ENCODE peak calls at places on chromosomes 13 and 19, in four cellular contexts. S is fibroblast of mammary gland, Y is left ventricle myocardium inferior, D is nephron progenitor cell. M is an unnamed sample.

GRCh38 chr19:1474011-1474764 is 4.8 kb downstream of the C19orf25 start:
- DNase-seq in S (peak), Y (peak), D (no peak), M (no peak)

GRCh38 chr13:99425485-99426341 is 75.6 kb upstream of the TM9SF2 start:
- DNase-seq in S (no peak), Y (peak), D (no peak), M (no peak)

GRCh38 chr19:41930926-41931592 is 2.8 kb upstream of the ERFL start:
- DNase-seq in S (no peak), Y (no peak), D (no peak), M (no peak)

GRCh38 chr13:26941345-26942174 is 181.0 kb upstream of the GPR12 start:
- DNase-seq in S (peak), Y (no peak), D (no peak), M (no peak)

GRCh38 chr13:99312493-99312883 is 5.3 kb upstream of the GPR183 start:
- DNase-seq in S (peak), Y (peak), D (no peak), M (no peak)

GRCh38 chr19:2978467-2978767 is 1.1 kb downstream of the TLE6 start:
- DNase-seq in S (no peak), Y (no peak), D (no peak), M (no peak)

GRCh38 chr13:104740616-104741222 is 1674.5 kb upstream of the SLC10A2 start:
- DNase-seq in S (no peak), Y (no peak), D (no peak), M (no peak)

GRCh38 chr19:10292206-10292788 is 2.5 kb downstream of the ICAM5 start:
- DNase-seq in S (peak), Y (peak), D (peak), M (peak)

GRCh38 chr19:1538978-1539377 is 15.1 kb downstream of the PLK5 start:
- DNase-seq in S (peak), Y (no peak), D (no peak), M (no peak)

GRCh38 chr19:51697169-51697776 is 4.1 kb downstream of the SPACA6 start:
- DNase-seq in S (no peak), Y (no peak), D (no peak), M (no peak)

GRCh38 chr19:42281175-42282035 is 12.4 kb downstream of the CIC start:
- DNase-seq in S (peak), Y (peak), D (no peak), M (no peak)

GRCh38 chr13:102231486-102231885 is 170.4 kb downstream of the FGF14 start:
- DNase-seq in S (no peak), Y (no peak), D (no peak), M (no peak)

GRCh38 chr13:108643646-108644353 is 14.4 kb downstream of the MYO16 start:
- DNase-seq in S (no peak), Y (no peak), D (no peak), M (no peak)

GRCh38 chr13:93714171-93714570 is 487.6 kb downstream of the GPC6 start:
- DNase-seq in S (no peak), Y (no peak), D (no peak), M (no peak)

GRCh38 chr13:23789576-23790346 is 99.4 kb downstream of the MIPEP start:
- DNase-seq in S (peak), Y (no peak), D (no peak), M (no peak)

GRCh38 chr19:54905411-54905810 is 537 bp upstream of the NCR1 start:
- DNase-seq in S (no peak), Y (no peak), D (no peak), M (no peak)

GRCh38 chr19:13579388-13580060 is 73.2 kb upstream of the CACNA1A start:
- DNase-seq in S (peak), Y (no peak), D (no peak), M (no peak)

DNA sequence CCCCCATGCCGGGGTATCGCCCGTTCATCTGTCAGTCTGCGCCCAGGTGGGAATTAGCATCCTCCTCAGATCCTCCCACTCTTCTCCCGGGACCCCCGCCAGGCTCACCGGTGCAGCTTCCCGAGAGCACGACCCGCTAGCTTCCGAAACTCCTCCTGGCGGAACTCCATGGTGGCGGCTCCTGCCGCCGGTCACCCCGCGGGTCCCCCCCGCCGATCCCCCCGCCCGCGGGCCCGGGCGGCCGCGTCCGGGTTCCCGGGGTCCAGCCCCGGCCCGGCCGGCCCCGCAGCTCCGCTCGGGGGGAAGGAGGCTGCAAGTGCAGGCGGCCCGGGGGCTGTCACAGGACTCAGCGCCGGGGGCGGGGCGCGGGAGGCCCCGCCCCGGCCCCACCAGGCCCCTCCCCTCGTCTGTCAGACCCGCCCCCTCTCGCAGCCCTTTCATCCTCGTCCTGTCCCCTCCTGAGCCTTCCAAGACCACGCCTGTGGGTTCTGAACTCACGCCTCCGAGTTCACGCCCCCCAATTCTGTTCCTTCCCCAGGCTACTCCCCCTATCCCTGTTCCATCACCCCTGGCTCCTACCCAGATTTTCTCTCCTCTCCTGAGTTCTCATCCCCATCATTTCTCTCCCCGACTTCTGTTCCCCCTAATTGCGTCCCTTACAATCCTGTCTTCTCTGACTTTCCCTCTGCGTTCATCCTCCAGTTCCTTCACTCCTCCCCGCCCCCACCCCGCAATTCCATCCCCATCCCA is at the start of gene SLC17A7:
- DNase-seq in S (no peak), Y (peak), D (peak), M (peak)
- TF ChIP-seq CTCF in S (no peak), Y (no peak), D (no peak), M (no peak)

GRCh38 chr19:19732579-19733501 is at the start of gene ZNF14:
- DNase-seq in S (peak), Y (peak), D (peak), M (peak)
- TF ChIP-seq CTCF in S (no peak), Y (peak), D (no peak), M (no peak)

GRCh38 chr19:45848922-45849321 is 14.0 kb downstream of the SYMPK start:
- DNase-seq in S (peak), Y (no peak), D (no peak), M (no peak)
- TF ChIP-seq CTCF in S (peak), Y (peak), D (peak), M (no peak)

GRCh38 chr13:49549289-49549688 is 36.1 kb downstream of the RCBTB1 start:
- DNase-seq in S (no peak), Y (no peak), D (no peak), M (no peak)
- TF ChIP-seq CTCF in S (no peak), Y (peak), D (no peak), M (no peak)

DNA sequence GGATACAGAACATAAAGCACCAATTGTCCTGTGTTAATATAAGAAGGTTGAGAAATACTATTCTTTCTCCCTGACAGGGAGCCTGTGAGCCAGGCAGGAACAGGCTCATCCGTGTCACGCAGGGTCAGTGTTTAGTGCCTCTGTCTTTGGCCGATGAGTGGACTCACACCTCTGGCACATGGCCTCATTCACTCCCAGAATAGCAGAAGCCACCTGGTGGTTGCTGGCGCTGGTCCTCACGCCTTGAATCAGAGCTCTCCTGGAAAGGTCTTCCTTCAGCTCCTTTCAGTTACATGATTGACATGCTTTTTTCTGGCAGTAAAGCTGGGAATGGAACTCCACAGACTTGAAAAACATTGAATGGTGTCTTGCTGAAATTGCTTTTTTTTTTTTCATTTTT is 28.1 kb upstream of the SIAH3 start:
- DNase-seq in S (peak), Y (peak), D (peak), M (peak)
- TF ChIP-seq CTCF in S (peak), Y (peak), D (peak), M (peak)

DNA sequence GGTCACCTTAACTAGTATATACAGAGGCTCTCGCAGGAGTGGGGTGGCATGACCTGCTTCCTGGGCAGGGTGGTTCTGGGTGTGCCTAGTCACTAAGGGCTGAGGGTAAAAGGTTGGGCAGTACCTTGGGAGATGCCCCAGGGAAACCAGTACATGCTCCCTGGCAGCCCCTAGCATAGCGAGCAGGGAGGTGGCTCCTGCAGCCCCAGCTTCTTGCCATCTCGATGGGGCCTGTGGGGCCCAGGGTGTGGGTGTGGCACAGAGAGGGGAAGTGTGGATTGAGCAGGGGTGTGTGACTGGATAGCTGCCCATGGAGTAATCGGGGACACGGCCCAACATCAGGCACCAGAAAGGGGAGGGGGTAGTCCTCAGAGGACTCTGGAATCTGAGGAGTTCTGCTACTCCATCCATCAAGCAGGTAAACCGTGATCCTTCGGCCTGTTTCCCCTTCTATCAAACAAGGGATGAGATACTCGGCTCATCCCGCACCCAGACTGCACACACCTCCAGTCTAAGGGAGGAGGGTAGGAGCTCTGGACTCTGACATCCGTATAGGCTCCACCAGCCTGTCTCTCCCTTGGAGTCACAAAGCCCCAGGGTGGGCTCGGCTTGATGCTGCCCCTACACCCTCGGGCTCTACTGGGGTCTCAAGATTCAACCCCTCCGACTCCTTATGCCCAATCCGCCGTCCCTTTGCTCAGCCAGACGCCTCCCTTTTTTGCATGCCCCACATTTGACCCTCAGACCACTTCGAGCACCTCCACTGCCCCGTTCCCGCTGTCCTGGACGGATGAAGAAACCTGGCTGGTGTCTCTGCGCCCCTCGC is 1.1 kb downstream of the ZBTB45 start:
- DNase-seq in S (no peak), Y (no peak), D (no peak), M (no peak)
- TF ChIP-seq CTCF in S (no peak), Y (no peak), D (no peak), M (no peak)

GRCh38 chr19:4241824-4242430 is 5.0 kb upstream of the YJU2 start:
- DNase-seq in S (no peak), Y (no peak), D (no peak), M (no peak)

DNA sequence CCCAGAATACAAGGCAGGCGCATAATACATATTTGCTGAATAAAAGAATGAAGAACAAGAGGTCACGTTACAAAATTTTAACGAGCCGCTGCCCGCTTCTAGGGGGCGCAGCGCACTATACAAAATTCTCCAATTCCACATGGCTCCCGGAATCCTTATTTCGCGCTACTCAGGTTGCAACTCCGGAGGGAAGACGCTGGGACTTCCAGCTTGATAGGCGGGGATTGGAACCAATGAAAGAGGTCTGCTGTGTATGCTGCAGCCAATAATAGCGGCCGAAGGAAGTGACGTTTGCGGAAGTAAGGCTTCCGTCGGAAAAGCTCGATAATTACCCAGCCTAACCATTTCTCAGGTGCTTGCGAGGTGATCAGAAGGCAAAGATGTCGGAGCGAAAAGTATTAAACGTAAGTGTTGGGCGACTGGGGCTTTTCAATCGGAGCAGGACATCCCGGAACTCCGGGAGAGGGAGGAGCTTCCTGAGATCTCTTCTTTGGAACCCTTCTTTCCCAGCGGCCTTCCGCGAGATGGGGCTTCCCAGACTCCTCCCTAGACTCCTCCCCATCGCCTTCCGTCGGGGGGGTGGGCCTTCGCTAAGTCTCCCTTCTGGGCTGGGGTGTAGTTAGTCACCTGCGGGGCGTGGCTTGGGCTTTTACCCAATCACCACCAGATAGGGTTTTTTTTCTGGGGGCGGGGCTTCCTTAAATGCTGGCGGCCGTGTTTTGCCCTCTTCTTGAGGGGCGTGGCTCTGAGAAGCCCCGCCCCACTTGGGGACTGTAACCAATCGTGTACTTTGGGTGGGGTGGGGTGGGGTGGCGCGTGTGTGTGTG is at the start of gene YJU2:
- DNase-seq in S (peak), Y (peak), D (peak), M (peak)
- TF ChIP-seq CTCF in S (peak), Y (peak), D (peak), M (no peak)

GRCh38 chr19:5952193-5953033 is 25.5 kb downstream of the RANBP3 start:
- DNase-seq in S (no peak), Y (no peak), D (no peak), M (no peak)

GRCh38 chr19:5949792-5950305 is 28.1 kb downstream of the RANBP3 start:
- DNase-seq in S (no peak), Y (peak), D (no peak), M (no peak)

GRCh38 chr19:5951338-5951861 is 26.5 kb downstream of the RANBP3 start:
- DNase-seq in S (no peak), Y (no peak), D (no peak), M (no peak)

GRCh38 chr19:5948697-5949564 is 29.0 kb downstream of the RANBP3 start:
- DNase-seq in S (no peak), Y (no peak), D (no peak), M (no peak)

GRCh38 chr19:5950744-5951143 is 27.2 kb downstream of the RANBP3 start:
- DNase-seq in S (no peak), Y (no peak), D (no peak), M (no peak)
- TF ChIP-seq CTCF in S (no peak), Y (no peak), D (no peak), M (no peak)

M was measured in endothelial cell.